ENCODE peak calls at places on chromosomes 11 and 22, in five cellular contexts. One of them, this sample, is unnamed.

GRCh38 chr11:43130616-43131015 is 181.2 kb upstream of the API5 start:
- DNase-seq in effector memory CD4-positive, alpha-beta T cell: no peak
- DNase-seq in kidney: no peak
- DNase-seq in transverse colon: no peak
- DNase-seq in sigmoid colon: no peak
- DNase-seq in this sample: no peak

GRCh38 chr11:59534676-59535075 is 23.3 kb downstream of the OR4D9 start:
- DNase-seq in kidney: no peak
- DNase-seq in sigmoid colon: no peak
- DNase-seq in transverse colon: no peak
- DNase-seq in effector memory CD4-positive, alpha-beta T cell: no peak
- DNase-seq in this sample: no peak

GRCh38 chr11:120513436-120514315 is 2.1 kb downstream of the GRIK4 start:
- DNase-seq in kidney: no peak
- DNase-seq in effector memory CD4-positive, alpha-beta T cell: no peak
- DNase-seq in transverse colon: no peak
- DNase-seq in sigmoid colon: no peak
- DNase-seq in this sample: no peak

GRCh38 chr11:76459299-76459698 is 14.5 kb downstream of the EMSY start:
- DNase-seq in sigmoid colon: no peak
- DNase-seq in transverse colon: no peak
- DNase-seq in effector memory CD4-positive, alpha-beta T cell: no peak
- DNase-seq in kidney: no peak
- DNase-seq in this sample: no peak

GRCh38 chr11:8033791-8034585 is 46.9 kb downstream of the EIF3F start:
- DNase-seq in transverse colon: no peak
- DNase-seq in kidney: no peak
- DNase-seq in effector memory CD4-positive, alpha-beta T cell: no peak
- DNase-seq in sigmoid colon: no peak
- DNase-seq in this sample: no peak

GRCh38 chr11:15336016-15336415 is 221.3 kb downstream of the INSC start:
- DNase-seq in sigmoid colon: no peak
- DNase-seq in effector memory CD4-positive, alpha-beta T cell: no peak
- DNase-seq in transverse colon: no peak
- DNase-seq in kidney: no peak
- DNase-seq in this sample: no peak

GRCh38 chr11:33829430-33830141 is 55.3 kb upstream of the FBXO3 start:
- DNase-seq in transverse colon: peak; percentile 55
- DNase-seq in kidney: no peak
- DNase-seq in effector memory CD4-positive, alpha-beta T cell: peak; percentile 12
- DNase-seq in sigmoid colon: no peak
- DNase-seq in this sample: peak; percentile 13

GRCh38 chr11:1122356-1123002 is 35.3 kb upstream of the MUC5AC start:
- DNase-seq in sigmoid colon: peak; percentile 30
- DNase-seq in effector memory CD4-positive, alpha-beta T cell: no peak
- DNase-seq in transverse colon: peak; percentile 5
- DNase-seq in kidney: peak; percentile 59
- DNase-seq in this sample: no peak

GRCh38 chr11:9138133-9138453 is 46.7 kb upstream of the SCUBE2 start:
- DNase-seq in sigmoid colon: no peak
- DNase-seq in kidney: no peak
- DNase-seq in effector memory CD4-positive, alpha-beta T cell: no peak
- DNase-seq in transverse colon: no peak
- DNase-seq in this sample: no peak

GRCh38 chr22:30265131-30265720 is 1.4 kb downstream of the OSM start:
- DNase-seq in transverse colon: no peak
- DNase-seq in kidney: peak; percentile 66
- DNase-seq in sigmoid colon: no peak
- DNase-seq in effector memory CD4-positive, alpha-beta T cell: no peak
- DNase-seq in this sample: no peak

GRCh38 chr11:19895776-19896175 is 183.1 kb downstream of the NAV2 start:
- DNase-seq in kidney: no peak
- DNase-seq in effector memory CD4-positive, alpha-beta T cell: no peak
- DNase-seq in transverse colon: no peak
- DNase-seq in sigmoid colon: no peak
- DNase-seq in this sample: no peak

GRCh38 chr11:44311339-44312261 is 1.7 kb upstream of the ALX4 start:
- DNase-seq in effector memory CD4-positive, alpha-beta T cell: no peak
- DNase-seq in sigmoid colon: no peak
- DNase-seq in transverse colon: no peak
- DNase-seq in kidney: peak; percentile 64
- DNase-seq in this sample: no peak

GRCh38 chr11:131195801-131196517 is 174.5 kb upstream of the NTM start:
- DNase-seq in kidney: no peak
- DNase-seq in effector memory CD4-positive, alpha-beta T cell: no peak
- DNase-seq in sigmoid colon: peak; percentile 87
- DNase-seq in transverse colon: peak; percentile 61
- DNase-seq in this sample: no peak

GRCh38 chr11:79400717-79401330 is 40.0 kb downstream of the TENM4 start:
- DNase-seq in sigmoid colon: no peak
- DNase-seq in transverse colon: peak; percentile 44
- DNase-seq in effector memory CD4-positive, alpha-beta T cell: no peak
- DNase-seq in kidney: peak; percentile 65
- DNase-seq in this sample: peak; percentile 12

GRCh38 chr22:24405631-24406321 is 21.6 kb upstream of the ADORA2A start:
- DNase-seq in effector memory CD4-positive, alpha-beta T cell: no peak
- DNase-seq in kidney: no peak
- DNase-seq in sigmoid colon: no peak
- DNase-seq in transverse colon: no peak
- DNase-seq in this sample: no peak
- H3K4me1 ChIP-seq in effector memory CD4-positive, alpha-beta T cell: no peaks in the 10 kb centered on the region
- H3K4me1 ChIP-seq in kidney: peaks cover 37% of the 10 kb centered on the region
- H3K4me1 ChIP-seq in sigmoid colon: no peaks in the 10 kb centered on the region
- H3K4me1 ChIP-seq in transverse colon: peaks cover 35% of the 10 kb centered on the region
- H3K4me1 ChIP-seq in this sample: peaks cover under 1% of the 10 kb centered on the region

GRCh38 chr22:27625769-27626674 is 175.5 kb downstream of the MN1 start:
- DNase-seq in sigmoid colon: no peak
- DNase-seq in transverse colon: no peak
- DNase-seq in effector memory CD4-positive, alpha-beta T cell: no peak
- DNase-seq in kidney: no peak
- DNase-seq in this sample: no peak
- H3K4me1 ChIP-seq in sigmoid colon: no peaks in the 10 kb centered on the region
- H3K4me1 ChIP-seq in transverse colon: no peaks in the 10 kb centered on the region
- H3K4me1 ChIP-seq in effector memory CD4-positive, alpha-beta T cell: no peaks in the 10 kb centered on the region
- H3K4me1 ChIP-seq in kidney: no peaks in the 10 kb centered on the region
- H3K4me1 ChIP-seq in this sample: peaks cover 33% of the 10 kb centered on the region

DNA sequence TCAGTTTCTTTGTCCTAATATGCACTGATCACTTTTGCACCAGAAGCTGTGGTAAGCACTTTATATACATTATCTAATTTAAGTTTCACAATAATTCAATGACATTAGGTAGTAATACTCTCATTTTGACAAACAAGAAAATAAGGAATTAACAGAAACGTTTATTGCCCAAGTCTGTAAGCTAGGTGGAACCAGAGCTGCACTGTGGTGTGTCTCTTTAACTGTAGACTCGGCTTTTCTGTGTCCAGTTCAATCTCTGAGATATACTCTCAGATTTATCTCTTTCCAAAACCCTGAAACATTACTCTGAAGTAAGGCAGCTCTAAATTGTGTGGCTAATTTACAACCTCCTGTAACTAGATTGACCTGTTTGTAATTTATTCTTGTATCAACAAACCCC is 101.1 kb downstream of the MUC15 start:
- DNase-seq in effector memory CD4-positive, alpha-beta T cell: no peak
- DNase-seq in transverse colon: no peak
- DNase-seq in sigmoid colon: no peak
- DNase-seq in kidney: no peak
- DNase-seq in this sample: no peak
- H3K4me1 ChIP-seq in effector memory CD4-positive, alpha-beta T cell: no peaks in the 10 kb centered on the region
- H3K4me1 ChIP-seq in transverse colon: no peaks in the 10 kb centered on the region
- H3K4me1 ChIP-seq in sigmoid colon: no peaks in the 10 kb centered on the region
- H3K4me1 ChIP-seq in kidney: no peaks in the 10 kb centered on the region
- H3K4me1 ChIP-seq in this sample: no peaks in the 10 kb centered on the region

DNA sequence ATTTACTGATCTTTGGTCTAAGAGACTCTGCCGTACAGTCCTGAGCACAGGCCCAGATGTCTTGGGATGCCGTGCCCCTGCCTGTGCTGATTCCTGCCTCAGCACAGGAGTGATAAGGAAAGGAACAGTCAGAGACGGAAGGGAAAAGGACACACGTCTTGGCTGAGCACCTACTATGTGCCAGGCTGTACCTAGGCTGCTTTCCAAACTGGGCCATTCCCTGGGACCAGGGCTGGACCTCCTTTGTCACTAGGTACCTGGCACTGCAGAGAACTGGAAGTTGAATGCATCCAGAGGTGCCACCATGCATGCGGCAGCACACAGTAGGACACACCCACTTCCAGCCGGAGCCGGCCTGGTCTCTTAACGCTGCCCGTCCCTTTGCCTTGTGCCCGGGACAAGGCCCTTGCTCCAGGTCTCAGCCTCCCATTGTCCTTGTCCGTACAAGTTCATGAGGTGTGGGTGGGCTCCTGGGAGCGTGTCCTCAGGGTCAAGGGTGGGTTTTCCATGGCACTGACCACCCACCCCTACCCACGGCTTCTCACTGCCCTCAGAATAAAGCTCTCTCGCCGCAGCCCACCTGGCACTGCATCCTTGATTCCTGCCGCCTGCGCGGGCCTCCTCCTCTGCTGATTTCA is 1.1 kb upstream of the SSTR3 start:
- DNase-seq in effector memory CD4-positive, alpha-beta T cell: no peak
- DNase-seq in sigmoid colon: no peak
- DNase-seq in kidney: peak; percentile 56
- DNase-seq in transverse colon: no peak
- DNase-seq in this sample: no peak
- H3K4me1 ChIP-seq in effector memory CD4-positive, alpha-beta T cell: peaks cover 9% of the 10 kb centered on the region
- H3K4me1 ChIP-seq in sigmoid colon: no peaks in the 10 kb centered on the region
- H3K4me1 ChIP-seq in kidney: no peaks in the 10 kb centered on the region
- H3K4me1 ChIP-seq in transverse colon: no peaks in the 10 kb centered on the region
- H3K4me1 ChIP-seq in this sample: peaks cover 28% of the 10 kb centered on the region

GRCh38 chr11:70078095-70078795 is at the start of gene ANO1:
- DNase-seq in transverse colon: no peak
- DNase-seq in kidney: peak; percentile 57
- DNase-seq in effector memory CD4-positive, alpha-beta T cell: no peak
- DNase-seq in sigmoid colon: peak; percentile 53
- DNase-seq in this sample: no peak

GRCh38 chr11:70078796-70079616 is 889 bp downstream of the ANO1 start:
- DNase-seq in kidney: peak; percentile 63
- DNase-seq in sigmoid colon: peak; percentile 64
- DNase-seq in transverse colon: no peak
- DNase-seq in effector memory CD4-positive, alpha-beta T cell: no peak
- DNase-seq in this sample: no peak

GRCh38 chr11:70077411-70078094 is 564 bp upstream of the ANO1 start:
- DNase-seq in kidney: peak; percentile 58
- DNase-seq in transverse colon: no peak
- DNase-seq in effector memory CD4-positive, alpha-beta T cell: no peak
- DNase-seq in sigmoid colon: peak; percentile 54
- DNase-seq in this sample: no peak

GRCh38 chr11:70080763-70081162 is 2.6 kb downstream of the ANO1 start:
- DNase-seq in effector memory CD4-positive, alpha-beta T cell: no peak
- DNase-seq in transverse colon: no peak
- DNase-seq in sigmoid colon: no peak
- DNase-seq in kidney: peak; percentile 49
- DNase-seq in this sample: no peak

GRCh38 chr11:70079691-70080090 is 1.6 kb downstream of the ANO1 start:
- DNase-seq in transverse colon: no peak
- DNase-seq in effector memory CD4-positive, alpha-beta T cell: no peak
- DNase-seq in kidney: peak; percentile 48
- DNase-seq in sigmoid colon: no peak
- DNase-seq in this sample: no peak
- H3K4me1 ChIP-seq in transverse colon: peaks cover 5% of the 10 kb centered on the region
- H3K4me1 ChIP-seq in effector memory CD4-positive, alpha-beta T cell: no peaks in the 10 kb centered on the region
- H3K4me1 ChIP-seq in kidney: no peaks in the 10 kb centered on the region
- H3K4me1 ChIP-seq in sigmoid colon: no peaks in the 10 kb centered on the region
- H3K4me1 ChIP-seq in this sample: no peaks in the 10 kb centered on the region

DNA sequence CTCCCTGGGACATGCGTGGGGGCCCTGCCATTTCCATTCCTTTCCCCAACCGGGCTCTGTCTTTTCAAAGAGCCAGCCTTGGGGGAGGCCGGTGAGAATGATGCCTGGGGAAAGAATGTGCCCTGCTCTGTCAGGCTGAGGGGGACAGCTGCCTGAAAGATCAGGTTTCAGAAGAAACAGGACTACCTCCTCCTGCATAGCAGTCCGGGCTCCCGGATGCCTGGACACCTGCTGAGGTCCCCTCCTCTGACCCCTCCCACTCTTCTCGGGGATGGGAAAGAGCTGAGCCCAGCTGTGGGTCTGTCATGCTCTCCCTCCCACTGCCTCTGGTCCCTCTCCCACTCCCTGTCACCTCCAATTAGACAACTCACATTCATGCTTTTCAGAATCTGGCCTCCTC is 41.8 kb upstream of the CDON start:
- DNase-seq in effector memory CD4-positive, alpha-beta T cell: no peak
- DNase-seq in sigmoid colon: no peak
- DNase-seq in transverse colon: no peak
- DNase-seq in kidney: no peak
- DNase-seq in this sample: no peak
- H3K4me1 ChIP-seq in effector memory CD4-positive, alpha-beta T cell: no peaks in the 10 kb centered on the region
- H3K4me1 ChIP-seq in sigmoid colon: no peaks in the 10 kb centered on the region
- H3K4me1 ChIP-seq in transverse colon: peaks cover 11% of the 10 kb centered on the region
- H3K4me1 ChIP-seq in kidney: no peaks in the 10 kb centered on the region
- H3K4me1 ChIP-seq in this sample: peaks cover 76% of the 10 kb centered on the region

GRCh38 chr11:113132001-113132400 is 170.8 kb downstream of the NCAM1 start:
- DNase-seq in transverse colon: no peak
- DNase-seq in effector memory CD4-positive, alpha-beta T cell: no peak
- DNase-seq in sigmoid colon: no peak
- DNase-seq in kidney: no peak
- DNase-seq in this sample: no peak
- H3K4me1 ChIP-seq in transverse colon: peaks cover 4% of the 10 kb centered on the region
- H3K4me1 ChIP-seq in effector memory CD4-positive, alpha-beta T cell: no peaks in the 10 kb centered on the region
- H3K4me1 ChIP-seq in sigmoid colon: no peaks in the 10 kb centered on the region
- H3K4me1 ChIP-seq in kidney: no peaks in the 10 kb centered on the region
- H3K4me1 ChIP-seq in this sample: no peaks in the 10 kb centered on the region

This sample was measured in HepG2.